ENCODE peak calls at places on chromosomes 3 and 15, in seven cellular contexts. A, W, C, L, H, O and M are unnamed samples.

GRCh38 chr3:144350125-144350524 is 378.5 kb downstream of the DIPK2A start:
- DNase-seq in H (no peak), W (no peak), C (no peak), A (no peak), O (no peak), L (no peak), M (no peak)

GRCh38 chr15:60829416-60829815 is 350.5 kb upstream of the ICE2 start:
- DNase-seq in C (no peak), L (no peak), W (no peak), O (peak; percentile 96), A (no peak), H (no peak), M (no peak)

GRCh38 chr15:33753012-33753411 is 215.3 kb upstream of the CHRM5 start:
- DNase-seq in W (no peak), O (no peak), H (no peak), L (no peak), A (no peak), C (no peak), M (no peak)

GRCh38 chr3:64398431-64398830 is 173.2 kb upstream of the PRICKLE2 start:
- DNase-seq in W (no peak), L (no peak), O (peak; percentile 73), C (no peak), A (no peak), H (no peak), M (no peak)

GRCh38 chr3:112512320-112512719 is 13.0 kb upstream of the BTLA start:
- DNase-seq in L (no peak), A (no peak), W (no peak), O (no peak), H (no peak), C (no peak), M (no peak)

GRCh38 chr3:173025941-173026340 is 115.1 kb downstream of the SPATA16 start:
- DNase-seq in C (no peak), A (no peak), O (no peak), W (no peak), L (no peak), H (no peak), M (no peak)

GRCh38 chr3:99559196-99559595 is 79.2 kb upstream of the COL8A1 start:
- DNase-seq in C (no peak), H (no peak), W (no peak), A (no peak), L (no peak), O (no peak), M (no peak)

GRCh38 chr3:146636881-146637280 is 31.7 kb upstream of the PLSCR5 start:
- DNase-seq in W (no peak), C (no peak), A (no peak), O (no peak), L (no peak), H (no peak), M (no peak)

GRCh38 chr3:58994746-58995330 is 55.0 kb downstream of the CFAP20DC start:
- DNase-seq in H (no peak), A (no peak), L (peak; percentile 39), W (peak; percentile 45), O (peak; percentile 83), C (peak; percentile 61), M (no peak)

GRCh38 chr3:176523114-176523513 is 674.2 kb downstream of the TBL1XR1 start:
- DNase-seq in A (no peak), C (no peak), H (no peak), L (no peak), W (no peak), O (no peak), M (no peak)